ENCODE peak calls at places on chromosomes 6 and 20, in six cellular contexts. E, T, L, A, X and Z are unnamed samples.

GRCh38 chr6:79630883-79631799 is at the start of gene SH3BGRL2:
- DNase-seq in E (peak), T (peak), L (peak), A (peak), X (no peak), Z (peak)

GRCh38 chr6:143962644-143962929 is 45.5 kb downstream of the PLAGL1 start:
- DNase-seq in E (peak), T (peak), L (peak), A (no peak), X (no peak), Z (no peak)

GRCh38 chr6:134564705-134565104 is 246.8 kb upstream of the SGK1 start:
- DNase-seq in E (no peak), T (no peak), L (no peak), A (no peak), X (no peak), Z (no peak)

GRCh38 chr6:137949686-137950390 is 82.8 kb downstream of the TNFAIP3 start:
- DNase-seq in E (no peak), T (no peak), L (no peak), A (no peak), X (no peak), Z (no peak)

GRCh38 chr6:36427781-36428345 is 14.8 kb downstream of the PXT1 start:
- DNase-seq in E (no peak), T (no peak), L (no peak), A (no peak), X (no peak), Z (no peak)

GRCh38 chr6:82182756-82183155 is 64.8 kb downstream of the IBTK start:
- DNase-seq in E (no peak), T (no peak), L (no peak), A (no peak), X (no peak), Z (no peak)

GRCh38 chr20:25250508-25250907 is 2.6 kb downstream of the PYGB start:
- DNase-seq in E (no peak), T (no peak), L (no peak), A (no peak), X (no peak), Z (no peak)

GRCh38 chr6:108805611-108806181 is 42.5 kb upstream of the ARMC2 start:
- DNase-seq in E (peak), T (no peak), L (no peak), A (no peak), X (no peak), Z (no peak)

GRCh38 chr20:3434232-3434631 is 26.8 kb upstream of the DNAAF9 start:
- DNase-seq in E (no peak), T (no peak), L (no peak), A (no peak), X (no peak), Z (no peak)